ENCODE peak calls at places on chromosomes 12 and 14, in eight cellular contexts. T is lower lobe of right lung; G is astrocyte; C is mammary epithelial cell; J is psoas muscle; U is heart left ventricle; Q is IMR-90; R is CD8-positive, alpha-beta memory T cell. Z is an unnamed sample. For H3K4me1, the result is how much of the 10 kb centered on the place peaks cover.

GRCh38 chr14:33794791-33795300 is 156.0 kb downstream of the EGLN3 start:
- DNase-seq in T (no peak), G (peak), C (peak), J (no peak), U (no peak), Q (no peak), R (no peak), Z (no peak)

GRCh38 chr12:95681210-95681765 is 109.3 kb downstream of the NTN4 start:
- DNase-seq in T (no peak), G (no peak), C (no peak), J (no peak), U (no peak), Q (no peak), R (no peak), Z (no peak)

GRCh38 chr14:104239866-104240301 is 101.5 kb downstream of the KIF26A start:
- DNase-seq in T (peak), G (no peak), C (no peak), J (no peak), U (no peak), Q (no peak), R (no peak), Z (no peak)

GRCh38 chr14:41663478-41663845 is 56.8 kb downstream of the LRFN5 start:
- DNase-seq in T (no peak), G (peak), C (no peak), J (no peak), U (no peak), Q (peak), R (no peak), Z (no peak)

GRCh38 chr12:49094104-49094948 is at the start of gene DHH:
- DNase-seq in T (peak), G (no peak), C (no peak), J (peak), U (peak), Q (no peak), R (no peak), Z (no peak)

GRCh38 chr14:71250347-71250746 is 343.1 kb downstream of the PCNX1 start:
- DNase-seq in T (no peak), G (no peak), C (no peak), J (no peak), U (no peak), Q (no peak), R (no peak), Z (no peak)

GRCh38 chr14:35374273-35374681 is 30.3 kb downstream of the NFKBIA start:
- DNase-seq in T (peak), G (peak), C (peak), J (peak), U (no peak), Q (peak), R (no peak), Z (no peak)

GRCh38 chr12:24133385-24133784 is 183.9 kb upstream of the SOX5 start:
- DNase-seq in T (no peak), G (no peak), C (no peak), J (no peak), U (no peak), Q (no peak), R (no peak), Z (peak)

GRCh38 chr14:69133206-69134125 is 19.5 kb downstream of the DCAF5 start:
- DNase-seq in T (no peak), G (peak), C (peak), J (no peak), U (no peak), Q (peak), R (no peak), Z (no peak)

GRCh38 chr12:42756841-42757661 is 167.5 kb upstream of the PRICKLE1 start:
- DNase-seq in T (no peak), G (peak), C (peak), J (no peak), U (no peak), Q (peak), R (no peak), Z (peak)

GRCh38 chr12:123120452-123121166 is 30.3 kb downstream of the PITPNM2 start:
- DNase-seq in T (no peak), G (no peak), C (no peak), J (no peak), U (peak), Q (no peak), R (no peak), Z (no peak)
- H3K27ac ChIP-seq in T (peak), G (no peak), C (no peak), J (no peak), U (no peak), Q (no peak), R (no peak), Z (no peak)

DNA sequence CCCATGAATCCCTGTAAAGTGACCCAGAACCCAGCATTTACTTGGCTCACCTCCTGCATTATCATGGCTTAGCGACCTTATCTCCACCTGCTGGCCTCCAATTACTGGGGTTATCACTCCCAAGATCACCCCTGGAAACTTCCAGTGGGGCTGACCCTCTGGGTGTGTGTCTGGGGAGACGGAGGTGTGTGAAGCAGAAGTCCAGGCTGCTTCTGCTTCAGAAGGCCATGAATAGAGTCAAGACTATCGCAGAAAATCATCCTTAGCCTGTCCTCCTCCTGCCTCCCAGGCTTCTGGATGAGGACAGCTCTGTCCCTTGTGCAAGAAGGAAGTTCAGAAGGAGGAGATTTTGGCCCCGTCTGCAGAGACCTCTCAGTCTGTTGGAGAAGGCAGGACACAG is 408 bp upstream of the KRT72 start:
- DNase-seq in T (no peak), G (no peak), C (no peak), J (no peak), U (no peak), Q (no peak), R (no peak), Z (no peak)
- H3K4me1 ChIP-seq in T (under half), G (under half), C (under half), J (under half), U (under half), Q (under half), R (under half), Z (under half)

GRCh38 chr14:23366163-23366921 is 1.4 kb upstream of the EFS start:
- DNase-seq in T (peak), G (peak), C (peak), J (peak), U (peak), Q (peak), R (peak), Z (no peak)

GRCh38 chr14:23362200-23362599 is 2.8 kb downstream of the EFS start:
- DNase-seq in T (no peak), G (peak), C (no peak), J (no peak), U (no peak), Q (peak), R (no peak), Z (no peak)

GRCh38 chr14:23364604-23365352 is at the start of gene EFS:
- DNase-seq in T (no peak), G (peak), C (no peak), J (peak), U (peak), Q (peak), R (no peak), Z (no peak)

GRCh38 chr14:23364164-23364571 is 804 bp downstream of the EFS start:
- DNase-seq in T (no peak), G (peak), C (no peak), J (peak), U (no peak), Q (no peak), R (no peak), Z (no peak)

DNA sequence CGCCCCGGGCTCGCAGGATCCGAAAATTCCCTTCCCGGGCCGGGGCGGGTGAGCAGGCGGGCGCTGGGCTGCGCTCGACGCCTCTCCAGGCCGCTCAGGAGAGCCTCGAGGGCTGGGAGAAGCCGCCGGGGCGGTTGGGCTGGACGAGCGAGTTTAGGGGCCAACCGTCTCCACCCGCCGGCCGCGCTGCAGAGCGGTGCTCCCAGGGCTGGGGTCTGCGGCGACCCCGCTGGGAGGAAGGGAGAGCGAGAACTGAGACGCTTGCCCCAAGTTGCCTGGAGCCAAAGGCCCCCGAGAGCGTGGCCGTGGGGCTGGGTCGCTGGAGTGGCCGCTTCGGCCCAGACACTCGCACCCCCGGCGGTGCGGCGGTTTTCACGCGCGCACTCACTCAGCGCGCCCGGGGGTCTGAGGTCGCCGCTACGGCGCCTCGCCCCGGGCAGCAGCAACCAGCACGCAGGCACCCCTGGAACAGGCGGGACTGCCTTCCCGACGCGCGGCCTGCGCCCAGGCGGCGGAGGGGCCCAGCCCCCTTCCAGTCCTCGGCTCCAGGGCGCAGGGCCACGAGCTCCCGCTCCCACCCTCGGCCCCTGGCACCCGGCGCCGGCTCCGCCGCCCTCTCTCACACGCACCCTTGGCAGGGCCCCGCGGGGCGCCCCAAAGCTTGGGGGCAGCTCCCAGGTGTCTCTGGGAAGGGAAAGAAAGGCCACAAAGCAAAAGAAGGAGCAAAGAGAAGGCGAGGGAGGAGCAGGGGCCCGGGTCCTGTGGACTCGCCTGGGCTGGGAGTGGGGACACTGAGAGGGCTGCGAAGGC is 586 bp upstream of the EFS start:
- DNase-seq in T (no peak), G (peak), C (no peak), J (no peak), U (no peak), Q (peak), R (peak), Z (no peak)
- H3K27ac ChIP-seq in T (peak), G (no peak), C (no peak), J (peak), U (peak), Q (peak), R (no peak), Z (no peak)

GRCh38 chr14:59311723-59312122 is 123.3 kb downstream of the DAAM1 start:
- DNase-seq in T (no peak), G (no peak), C (no peak), J (no peak), U (no peak), Q (no peak), R (no peak), Z (no peak)
- H3K4me1 ChIP-seq in T (under half), G (under half), C (under half), J (under half), U (under half), Q (under half), R (under half), Z (under half)

DNA sequence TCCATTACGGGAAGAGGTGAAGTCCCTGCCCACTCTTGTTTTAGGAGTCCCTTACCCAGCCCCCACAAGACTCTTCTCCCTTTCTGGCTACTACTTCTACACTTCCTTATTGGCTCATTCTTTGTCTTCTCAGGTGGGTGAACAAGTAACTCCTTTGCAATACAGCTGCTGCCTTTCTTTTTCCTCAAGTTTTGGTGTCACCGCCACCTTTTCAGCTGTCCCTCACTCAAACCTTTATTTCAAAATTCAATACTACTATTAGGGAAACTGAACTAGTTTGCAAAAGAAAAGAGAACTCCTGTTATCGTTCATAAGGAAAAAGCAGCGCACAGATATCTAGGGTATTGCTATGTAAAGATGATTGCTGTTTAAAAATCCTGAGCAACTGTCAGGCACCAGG is 6.1 kb downstream of the RSRC2 start:
- DNase-seq in T (no peak), G (no peak), C (no peak), J (no peak), U (no peak), Q (no peak), R (no peak), Z (no peak)
- H3K27ac ChIP-seq in T (no peak), G (no peak), C (no peak), J (no peak), U (no peak), Q (no peak), R (no peak), Z (no peak)

Z was measured in iPS DF 6.9.